ENCODE peak calls at places on chromosomes 6 and 20, in eight cellular contexts. M is stomach, N is fibroblast of lung, I is PC-9, V is body of pancreas, K is tibial artery, O is cardiac muscle cell, W is prostate gland. B is an unnamed sample.

GRCh38 chr20:57420571-57421257 is 29.5 kb downstream of the RBM38 start:
- DNase-seq in M (no peak), I (no peak), W (no peak), K (no peak), V (no peak), N (no peak), O (no peak), B (no peak)

GRCh38 chr6:142570221-142570671 is 268.4 kb downstream of the ADGRG6 start:
- DNase-seq in V (no peak), N (peak), W (peak), K (no peak), M (peak), O (no peak), I (no peak), B (peak)

GRCh38 chr20:20939006-20939405 is 167.2 kb downstream of the LINC00237 start:
- DNase-seq in N (no peak), M (no peak), O (no peak), W (no peak), I (no peak), K (no peak), V (no peak), B (no peak)

GRCh38 chr6:751765-752164 is 58.8 kb upstream of the EXOC2 start:
- DNase-seq in M (no peak), V (no peak), I (no peak), W (no peak), O (no peak), K (no peak), N (no peak), B (no peak)

GRCh38 chr20:36159833-36160232 is 5.3 kb downstream of the EPB41L1 start:
- DNase-seq in N (no peak), M (no peak), O (no peak), V (no peak), W (no peak), K (no peak), I (no peak), B (no peak)

GRCh38 chr20:38152175-38153010 is 12.7 kb downstream of the TGM2 start:
- DNase-seq in K (peak), M (peak), V (peak), W (peak), N (peak), O (peak), I (peak), B (peak)

GRCh38 chr6:39881851-39882566 is 52.3 kb downstream of the MOCS1 start:
- DNase-seq in W (no peak), M (no peak), K (peak), N (peak), I (no peak), V (no peak), O (peak), B (no peak)

GRCh38 chr6:155157101-155157500 is 106.7 kb upstream of the CLDN20 start:
- DNase-seq in W (no peak), V (no peak), K (no peak), O (no peak), M (no peak), N (no peak), I (no peak), B (no peak)

GRCh38 chr6:26172496-26172958 is 85.3 kb downstream of the HFE start:
- DNase-seq in I (no peak), N (peak), M (no peak), O (peak), V (no peak), W (no peak), K (no peak), B (no peak)

GRCh38 chr6:32081168-32081624 is 27.9 kb downstream of the TNXB start:
- DNase-seq in K (peak), W (no peak), O (peak), N (peak), V (no peak), M (no peak), I (peak), B (peak)

GRCh38 chr6:84892666-84893065 is 128.3 kb upstream of the TBX18 start:
- DNase-seq in I (no peak), V (no peak), O (peak), M (no peak), N (peak), K (no peak), W (no peak), B (no peak)

GRCh38 chr20:38790210-38791053 is 15.1 kb upstream of the PPP1R16B start:
- DNase-seq in N (peak), I (peak), M (no peak), V (peak), K (no peak), W (no peak), O (peak), B (peak)

GRCh38 chr6:91087864-91088263 is 501.0 kb upstream of the MAP3K7 start:
- DNase-seq in N (no peak), V (no peak), W (no peak), I (no peak), K (no peak), M (no peak), O (no peak), B (no peak)

GRCh38 chr6:35359744-35360348 is 17.5 kb downstream of the PPARD start:
- DNase-seq in N (peak), O (peak), K (no peak), W (peak), V (peak), M (no peak), I (peak), B (no peak)

GRCh38 chr20:64048402-64049044 is 916 bp downstream of the SOX18 start:
- DNase-seq in I (no peak), M (no peak), W (no peak), O (peak), K (no peak), N (no peak), V (no peak), B (no peak)

GRCh38 chr6:2986722-2987196 is 12.9 kb upstream of the NQO2 start:
- DNase-seq in N (peak), I (no peak), O (peak), K (no peak), W (no peak), M (no peak), V (no peak), B (no peak)

GRCh38 chr6:52498538-52499017 is 78.3 kb downstream of the TRAM2 start:
- DNase-seq in W (no peak), N (no peak), V (no peak), K (no peak), I (no peak), M (no peak), O (no peak), B (no peak)

GRCh38 chr6:52499026-52499425 is 77.8 kb downstream of the TRAM2 start:
- DNase-seq in W (no peak), O (no peak), I (no peak), M (no peak), K (no peak), V (no peak), N (peak), B (no peak)

GRCh38 chr6:52502306-52503029 is 74.4 kb downstream of the TRAM2 start:
- DNase-seq in I (no peak), N (no peak), K (no peak), M (no peak), W (no peak), O (no peak), V (no peak), B (no peak)

GRCh38 chr6:52499681-52500239 is 77.1 kb downstream of the TRAM2 start:
- DNase-seq in N (no peak), V (no peak), O (no peak), I (no peak), K (no peak), M (no peak), W (no peak), B (no peak)

DNA sequence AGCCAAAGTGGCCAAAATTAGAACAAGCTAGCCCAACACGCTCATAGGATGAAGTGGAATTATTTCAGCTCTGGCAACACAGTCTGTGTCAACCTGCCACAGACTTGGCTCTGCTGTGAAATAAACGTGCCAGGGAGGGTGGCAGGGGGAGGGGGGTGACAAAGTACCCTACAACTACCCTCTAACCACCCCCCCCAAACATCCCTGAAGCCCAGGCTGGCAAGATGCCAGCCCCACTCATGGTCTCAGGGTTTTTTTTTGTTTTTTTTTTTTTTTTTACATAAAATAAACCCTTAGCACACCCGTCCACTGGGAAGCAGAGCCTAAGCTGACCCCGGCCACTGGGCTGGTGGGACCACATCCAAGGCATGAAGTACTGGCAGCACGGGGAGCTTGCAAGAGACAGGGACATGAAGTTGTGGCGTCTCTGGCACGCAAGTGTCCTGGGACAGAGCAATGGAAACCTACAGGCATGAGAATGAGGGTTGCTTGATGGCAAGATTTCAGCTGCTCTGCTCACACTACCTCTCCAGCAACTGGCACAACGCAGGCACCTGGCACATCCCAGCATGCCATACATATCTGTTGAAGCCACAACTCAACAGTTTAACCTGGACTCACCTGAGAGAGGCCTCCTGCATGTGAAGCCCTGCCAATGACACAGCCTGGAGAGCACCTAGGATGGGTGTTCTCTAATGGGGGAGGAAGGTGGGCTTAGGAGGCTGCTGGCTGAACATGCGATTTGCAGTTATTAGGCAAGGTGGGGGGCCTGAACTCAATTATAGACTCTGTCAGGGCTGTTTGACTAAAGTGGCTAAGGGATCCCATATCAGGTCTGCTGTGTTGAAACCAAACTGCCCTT is 76.4 kb downstream of the TRAM2 start:
- DNase-seq in K (no peak), O (no peak), N (no peak), I (no peak), W (no peak), M (no peak), V (no peak), B (no peak)
- H3K27ac ChIP-seq in K (peak), O (no peak), N (no peak), I (no peak), W (no peak), M (peak), V (no peak), B (peak)

GRCh38 chr6:50381106-50381415 is 331.3 kb upstream of the DEFB112 start:
- DNase-seq in W (no peak), O (no peak), M (no peak), V (no peak), N (peak), I (no peak), K (no peak), B (no peak)
- TF ChIP-seq CTCF in W (no peak), O (no peak), M (no peak), V (no peak), N (no peak), I (peak), K (no peak), B (no peak)

DNA sequence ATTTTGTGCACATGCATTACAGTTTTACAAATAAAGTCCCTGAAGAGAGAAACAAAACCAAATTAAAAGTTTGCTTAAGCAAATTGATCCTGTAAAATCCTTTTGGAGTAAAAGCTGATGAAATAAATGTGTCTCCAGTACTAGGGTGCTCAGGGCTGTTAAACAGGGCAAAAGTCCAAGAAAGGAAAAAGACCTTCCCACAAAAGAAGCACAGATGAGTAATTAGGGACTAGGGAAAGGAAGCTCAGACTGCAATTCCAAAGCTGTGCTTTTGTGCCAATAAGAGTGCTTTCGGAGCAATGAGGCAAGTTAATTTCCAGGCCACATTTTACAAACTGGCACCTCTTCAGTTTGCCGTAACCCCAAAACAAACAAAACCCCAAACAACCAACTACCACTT is 10.4 kb upstream of the RNF182 start:
- DNase-seq in O (peak), I (no peak), N (peak), M (no peak), K (no peak), W (no peak), V (no peak), B (no peak)
- H3K27ac ChIP-seq in O (no peak), I (no peak), N (no peak), M (no peak), K (no peak), W (no peak), V (no peak), B (no peak)

GRCh38 chr6:132961610-132962009 is 147.2 kb downstream of the RPS12 start:
- DNase-seq in W (no peak), V (no peak), K (no peak), O (no peak), N (no peak), I (no peak), M (no peak), B (no peak)
- TF ChIP-seq CTCF in W (no peak), V (no peak), K (no peak), O (peak), N (no peak), I (no peak), M (no peak), B (no peak)

DNA sequence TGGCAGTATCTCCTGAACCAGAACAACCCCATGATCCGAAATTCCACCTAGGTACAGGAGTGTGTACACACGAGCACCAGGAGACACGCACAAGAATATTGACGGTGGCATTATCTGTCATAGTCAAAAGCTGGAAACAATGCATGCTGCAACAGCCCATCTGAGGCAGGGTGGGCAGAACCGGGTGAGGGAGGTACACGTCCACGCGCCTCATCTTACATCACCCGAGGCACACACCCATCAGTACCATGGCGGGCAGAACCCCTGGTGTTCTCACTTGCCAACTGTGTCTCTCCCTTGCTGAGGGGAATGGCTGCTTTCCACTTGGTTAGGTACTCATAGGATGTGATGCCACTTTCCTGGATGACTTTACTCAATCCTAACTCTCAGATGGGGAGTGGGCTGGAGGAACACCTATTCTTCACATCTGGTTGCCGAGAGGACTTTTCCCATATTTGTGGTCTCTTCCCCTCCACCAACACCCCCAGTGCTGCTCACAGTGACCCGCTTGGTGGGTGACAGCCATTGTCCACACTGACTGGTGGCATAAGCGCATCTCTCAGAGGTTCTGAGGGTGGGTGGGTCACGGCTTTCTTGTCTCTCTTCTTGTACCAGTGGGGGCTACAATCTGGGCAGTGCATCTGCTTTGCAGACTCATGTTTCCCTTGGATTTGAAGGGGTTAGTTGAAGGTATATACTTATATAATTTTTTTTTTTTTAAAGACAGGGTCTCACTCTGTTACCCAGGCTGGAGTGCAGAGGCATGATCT is 13.5 kb downstream of the PPP1R3G start:
- DNase-seq in W (no peak), O (no peak), M (no peak), N (no peak), I (no peak), K (no peak), V (no peak), B (no peak)
- H3K27ac ChIP-seq in W (no peak), O (no peak), M (no peak), N (no peak), I (no peak), K (no peak), V (no peak), B (no peak)

GRCh38 chr20:44253528-44253927 is 6.4 kb downstream of the GDAP1L1 start:
- DNase-seq in K (no peak), O (no peak), I (peak), M (no peak), N (no peak), V (no peak), W (no peak), B (no peak)
- TF ChIP-seq CTCF in K (no peak), O (peak), I (no peak), M (no peak), N (no peak), V (no peak), W (no peak), B (no peak)

GRCh38 chr6:166307082-166307980 is 861 bp downstream of the PRR18 start:
- DNase-seq in M (no peak), W (no peak), O (no peak), K (no peak), V (no peak), N (no peak), I (no peak), B (no peak)

GRCh38 chr6:166308769-166309589 is 787 bp upstream of the PRR18 start:
- DNase-seq in M (peak), V (no peak), O (no peak), W (no peak), K (no peak), N (no peak), I (no peak), B (no peak)

GRCh38 chr6:166310634-166311033 is 2.4 kb upstream of the PRR18 start:
- DNase-seq in K (no peak), O (no peak), M (no peak), W (no peak), I (no peak), V (no peak), N (no peak), B (no peak)

GRCh38 chr6:166307981-166308768 is at the start of gene PRR18:
- DNase-seq in K (no peak), V (peak), I (no peak), O (no peak), M (no peak), W (no peak), N (no peak), B (no peak)

GRCh38 chr6:166309977-166310376 is 1.8 kb upstream of the PRR18 start:
- DNase-seq in K (no peak), M (no peak), W (no peak), O (no peak), V (no peak), I (no peak), N (no peak), B (no peak)
- H3K27ac ChIP-seq in K (no peak), M (no peak), W (no peak), O (no peak), V (no peak), I (no peak), N (no peak), B (no peak)

B was measured in RWPE1.